ENCODE peak calls at places on chromosomes 2 and 18, in eight cellular contexts. G, V, Q, H, B, T, Z and X are unnamed samples.

GRCh38 chr18:5515007-5515744 is 28.6 kb downstream of the EPB41L3 start:
- DNase-seq in V (no peak), B (no peak), T (no peak), G (no peak), Z (no peak), H (peak), Q (no peak), X (no peak)

GRCh38 chr2:5164806-5165525 is 527.2 kb upstream of the SOX11 start:
- DNase-seq in G (peak), T (no peak), B (no peak), Q (no peak), V (no peak), Z (no peak), H (peak), X (no peak)

GRCh38 chr18:10147199-10147598 is 233.4 kb downstream of the VAPA start:
- DNase-seq in Q (no peak), T (no peak), H (no peak), G (no peak), B (no peak), V (no peak), Z (no peak), X (no peak)

GRCh38 chr2:71716697-71717624 is 263.6 kb downstream of the DYSF start:
- DNase-seq in G (no peak), B (no peak), Z (no peak), Q (no peak), H (no peak), T (no peak), V (no peak), X (no peak)

GRCh38 chr2:191013617-191013875 is 425 bp downstream of the STAT1 start:
- DNase-seq in Q (no peak), V (no peak), H (peak), Z (no peak), B (no peak), T (no peak), G (no peak), X (no peak)

GRCh38 chr2:84458436-84459027 is 548 bp downstream of the SUCLG1 start:
- DNase-seq in Z (peak), G (no peak), V (peak), T (no peak), Q (no peak), B (no peak), H (peak), X (peak)

GRCh38 chr18:52392160-52392559 is 52.2 kb downstream of the DCC start:
- DNase-seq in G (no peak), Q (no peak), V (no peak), H (peak), Z (no peak), T (no peak), B (no peak), X (no peak)

GRCh38 chr18:76553715-76554603 is 58.9 kb upstream of the ZNF516 start:
- DNase-seq in B (no peak), G (no peak), Q (no peak), T (no peak), Z (no peak), V (no peak), H (no peak), X (no peak)

GRCh38 chr2:85410584-85411404 is 628 bp upstream of the CAPG start:
- DNase-seq in G (no peak), H (no peak), Q (no peak), B (no peak), Z (peak), T (no peak), V (no peak), X (no peak)

GRCh38 chr2:15142069-15142689 is 419.0 kb downstream of the NBAS start:
- DNase-seq in Q (peak), B (no peak), H (peak), G (no peak), V (peak), T (no peak), Z (peak), X (peak)

GRCh38 chr2:212863185-212863588 is 288.2 kb downstream of the IKZF2 start:
- DNase-seq in V (no peak), T (peak), G (no peak), B (no peak), Z (peak), Q (no peak), H (peak), X (no peak)

GRCh38 chr18:67553471-67553870 is 37.0 kb upstream of the DSEL start:
- DNase-seq in Q (no peak), H (peak), Z (no peak), T (peak), G (no peak), V (no peak), B (no peak), X (no peak)

GRCh38 chr18:68735498-68736343 is 20.8 kb upstream of the TMX3 start:
- DNase-seq in H (peak), V (no peak), B (peak), G (no peak), Z (peak), T (peak), Q (no peak), X (no peak)

GRCh38 chr2:233713262-233713615 is 532 bp downstream of the UGT1A5 start:
- DNase-seq in Z (no peak), G (no peak), Q (no peak), T (no peak), B (no peak), V (no peak), H (no peak), X (no peak)

GRCh38 chr2:186554850-186555785 is 34.7 kb upstream of the ITGAV start:
- DNase-seq in H (no peak), V (no peak), G (no peak), Q (no peak), Z (no peak), B (no peak), T (no peak), X (no peak)

GRCh38 chr2:218149865-218150264 is 16.9 kb downstream of the CXCR1 start:
- DNase-seq in Q (no peak), B (no peak), Z (no peak), T (no peak), H (no peak), V (no peak), G (no peak), X (no peak)

GRCh38 chr18:76572517-76573247 is 77.6 kb upstream of the ZNF516 start:
- DNase-seq in Q (no peak), Z (peak), G (no peak), H (no peak), B (no peak), V (no peak), T (no peak), X (no peak)

GRCh38 chr2:128076461-128077106 is 14.4 kb upstream of the UGGT1 start:
- DNase-seq in Z (no peak), G (no peak), B (no peak), T (no peak), Q (no peak), V (no peak), H (no peak), X (no peak)

GRCh38 chr2:240604939-240605716 is 18.6 kb downstream of the CAPN10 start:
- DNase-seq in Q (peak), Z (no peak), V (no peak), H (no peak), T (no peak), G (no peak), B (no peak), X (no peak)

GRCh38 chr2:71235930-71236587 is 9.2 kb upstream of the PAIP2B start:
- DNase-seq in V (no peak), Z (no peak), T (no peak), G (no peak), Q (no peak), H (no peak), B (no peak), X (no peak)

GRCh38 chr2:134773372-134774073 is 54.7 kb upstream of the TMEM163 start:
- DNase-seq in G (no peak), H (peak), Q (no peak), V (peak), B (no peak), Z (peak), T (no peak), X (no peak)